ENCODE peak calls at places on chromosomes 5 and 9, in four cellular contexts. N is body of pancreas, R is A549, J is endodermal cell. D is an unnamed sample.

GRCh38 chr5:82115858-82116257 is 144.0 kb downstream of the ATG10 start:
- DNase-seq in J (no peak), R (no peak), N (no peak), D (no peak)

GRCh38 chr5:882253-883185 is 10.1 kb downstream of the BRD9 start:
- DNase-seq in N (no peak), R (no peak), J (no peak), D (no peak)

GRCh38 chr5:54387659-54388232 is 67.8 kb upstream of the HSPB3 start:
- DNase-seq in N (no peak), R (no peak), J (no peak), D (peak)

GRCh38 chr5:13866792-13867191 is 77.7 kb downstream of the DNAH5 start:
- DNase-seq in J (peak), N (peak), R (peak), D (no peak)

GRCh38 chr5:170266570-170267379 is 30.8 kb downstream of the LCP2 start:
- DNase-seq in J (no peak), N (no peak), R (no peak), D (no peak)

GRCh38 chr5:167671176-167671575 is 620.3 kb upstream of the WWC1 start:
- DNase-seq in R (no peak), J (no peak), N (no peak), D (no peak)

GRCh38 chr5:55601209-55601618 is 66.5 kb upstream of the PLPP1 start:
- DNase-seq in N (peak), J (no peak), R (peak), D (no peak)

GRCh38 chr5:14100281-14100680 is 42.9 kb upstream of the TRIO start:
- DNase-seq in J (no peak), R (no peak), N (no peak), D (no peak)

GRCh38 chr5:115857621-115858349 is 16.1 kb downstream of the AP3S1 start:
- DNase-seq in R (no peak), N (no peak), J (no peak), D (no peak)

GRCh38 chr9:124504530-124505005 is 2.6 kb downstream of the NR5A1 start:
- DNase-seq in R (no peak), N (no peak), J (no peak), D (no peak)

GRCh38 chr5:91119265-91119664 is 263.9 kb downstream of the ARRDC3 start:
- DNase-seq in N (no peak), R (no peak), J (no peak), D (no peak)

GRCh38 chr5:160548949-160549665 is 127.5 kb downstream of the PTTG1 start:
- DNase-seq in R (no peak), N (no peak), J (no peak), D (no peak)

GRCh38 chr5:42886612-42887011 is 74.9 kb upstream of the SELENOP start:
- DNase-seq in J (no peak), R (no peak), N (no peak), D (no peak)

DNA sequence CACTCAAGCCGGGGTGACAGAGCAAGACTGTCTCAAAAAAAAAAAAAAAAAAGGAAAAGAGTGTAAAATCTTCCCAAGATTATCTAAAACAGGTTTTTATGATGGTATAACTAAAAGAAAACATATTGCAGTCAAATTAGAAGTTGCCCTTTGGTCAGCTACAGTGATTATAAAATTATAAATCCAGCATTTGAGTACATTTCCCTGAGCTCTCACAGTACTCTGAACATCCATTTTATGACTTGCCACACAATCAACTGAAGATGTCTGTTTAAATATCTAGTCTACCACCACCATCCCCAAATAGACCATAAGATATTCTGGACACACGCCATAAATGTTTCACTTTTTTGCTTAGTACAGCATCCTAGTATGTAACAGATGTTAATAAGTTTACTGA is 77.0 kb downstream of the CSF2 start:
- DNase-seq in J (no peak), N (no peak), R (no peak), D (no peak)
- TF ChIP-seq CTCF in J (no peak), N (no peak), R (no peak), D (no peak)

DNA sequence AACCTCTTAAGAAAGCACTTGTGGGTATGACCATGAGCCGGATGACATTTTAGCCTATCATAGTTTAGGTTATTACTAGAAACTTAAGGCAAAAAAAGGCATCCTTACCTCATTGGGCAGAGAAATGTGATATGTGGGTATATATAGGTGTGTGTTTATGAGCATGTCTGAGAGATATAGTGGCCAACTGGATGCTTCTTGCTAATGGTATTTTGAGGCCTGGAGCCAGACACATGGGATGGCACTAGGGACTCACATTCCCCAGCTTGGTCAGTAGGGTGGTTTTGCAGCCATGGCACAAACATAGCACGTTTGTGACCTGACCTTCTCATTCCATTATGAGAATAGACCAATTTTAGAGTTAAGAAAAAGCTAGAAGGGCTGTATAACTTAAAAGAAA is 295.6 kb upstream of the MEF2C start:
- DNase-seq in J (no peak), R (no peak), N (no peak), D (no peak)
- TF ChIP-seq CTCF in J (no peak), R (no peak), N (no peak), D (no peak)

DNA sequence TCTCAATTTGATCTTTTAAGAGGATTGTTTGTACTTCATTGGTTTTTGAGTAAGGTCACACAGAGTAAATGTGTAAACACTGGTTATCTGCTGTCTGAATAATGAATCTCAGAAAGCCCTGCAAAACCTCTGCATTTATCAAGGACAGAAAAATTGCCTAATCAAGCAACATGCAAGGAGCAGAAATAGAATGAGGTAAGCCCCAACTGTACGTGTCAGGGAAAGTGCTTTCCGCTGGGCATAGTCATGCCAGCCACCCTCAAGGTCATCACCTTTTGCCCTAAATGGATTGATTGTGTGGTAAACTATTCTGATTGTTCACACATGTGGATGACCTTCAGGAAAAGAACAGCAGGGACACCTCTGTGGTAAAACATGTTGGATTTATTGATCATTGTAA is 376.9 kb upstream of the KCNN2 start:
- DNase-seq in J (no peak), N (peak), R (no peak), D (no peak)
- TF ChIP-seq CTCF in J (no peak), N (no peak), R (no peak), D (no peak)

GRCh38 chr9:123420560-123421210 is 64.7 kb downstream of the CRB2 start:
- DNase-seq in J (peak), N (no peak), R (no peak), D (no peak)
- TF ChIP-seq CTCF in J (no peak), N (no peak), R (no peak), D (no peak)

DNA sequence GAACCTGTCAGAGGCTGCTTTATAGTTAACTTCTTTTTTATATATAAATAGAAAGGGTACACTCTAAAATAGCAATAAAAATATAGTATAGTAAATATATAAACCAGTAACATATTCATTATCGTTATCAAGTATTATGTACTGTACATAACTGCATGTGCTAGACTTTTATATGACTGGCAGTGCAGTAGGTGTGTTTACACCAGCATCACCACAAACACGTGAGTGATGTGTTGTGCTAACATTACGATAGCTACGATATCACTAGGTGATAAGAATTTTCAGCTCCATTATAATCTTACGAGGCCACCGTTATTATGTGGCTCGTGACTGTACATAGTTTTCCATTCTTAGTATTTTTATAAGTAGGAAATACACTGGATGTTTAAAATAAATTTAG is 43.8 kb upstream of the MEF2C start:
- DNase-seq in N (no peak), R (no peak), J (no peak), D (no peak)
- TF ChIP-seq CTCF in N (no peak), R (no peak), J (no peak), D (no peak)

D was measured in GM13977.